ENCODE peak calls at places on chromosome 7, in six cellular contexts. R is lower lobe of right lung, X is choroid plexus epithelial cell, U is astrocyte of the spinal cord, G is GM12865, C is AG04450. A is an unnamed sample.

GRCh38 chr7:81788241-81788640 is 18.4 kb upstream of the HGF start:
- DNase-seq in R (no peak), X (no peak), U (no peak), G (no peak), C (no peak), A (no peak)

GRCh38 chr7:5596046-5596895 is 172.6 kb upstream of the TNRC18 start:
- DNase-seq in R (peak), X (peak), U (peak), G (peak), C (peak), A (peak)

GRCh38 chr7:2477447-2478386 is 1.5 kb upstream of the GRIFIN start:
- DNase-seq in R (peak), X (peak), U (peak), G (peak), C (no peak), A (peak)

GRCh38 chr7:128121731-128122576 is 90.7 kb upstream of the LRRC4 start:
- DNase-seq in R (peak), X (peak), U (no peak), G (no peak), C (no peak), A (peak)

GRCh38 chr7:86479144-86479543 is 164.6 kb upstream of the GRM3 start:
- DNase-seq in R (no peak), X (no peak), U (no peak), G (no peak), C (no peak), A (no peak)

GRCh38 chr7:143987513-143987912 is 12.6 kb upstream of the OR6B1 start:
- DNase-seq in R (no peak), X (no peak), U (no peak), G (no peak), C (no peak), A (no peak)

GRCh38 chr7:112452102-112452888 is 2.0 kb downstream of the IFRD1 start:
- DNase-seq in R (peak), X (peak), U (peak), G (peak), C (no peak), A (peak)

GRCh38 chr7:137007001-137007725 is 138.7 kb downstream of the CHRM2 start:
- DNase-seq in R (no peak), X (peak), U (peak), G (no peak), C (no peak), A (peak)

GRCh38 chr7:142690554-142691182 is 58.6 kb upstream of the PRSS1 start:
- DNase-seq in R (no peak), X (no peak), U (no peak), G (no peak), C (no peak), A (no peak)

GRCh38 chr7:12518920-12519681 is 51.4 kb upstream of the SCIN start:
- DNase-seq in R (no peak), X (peak), U (peak), G (peak), C (no peak), A (peak)

GRCh38 chr7:73626814-73627213 is 2.5 kb upstream of the MLXIPL start:
- DNase-seq in R (no peak), X (no peak), U (no peak), G (no peak), C (no peak), A (peak)

GRCh38 chr7:130822642-130823041 is 88.6 kb upstream of the KLF14 start:
- DNase-seq in R (no peak), X (peak), U (no peak), G (peak), C (no peak), A (peak)

GRCh38 chr7:366171-366916 is 76.4 kb downstream of the FOXL3 start:
- DNase-seq in R (peak), X (peak), U (no peak), G (no peak), C (no peak), A (no peak)

GRCh38 chr7:135971366-135971725 is 5.8 kb downstream of the MTPN start:
- DNase-seq in R (no peak), X (no peak), U (no peak), G (no peak), C (no peak), A (no peak)

GRCh38 chr7:144738708-144739314 is 97.0 kb downstream of the TPK1 start:
- DNase-seq in R (no peak), X (peak), U (peak), G (peak), C (no peak), A (peak)

GRCh38 chr7:158957921-158958471 is 101.6 kb downstream of the DYNC2I1 start:
- DNase-seq in R (peak), X (no peak), U (no peak), G (peak), C (no peak), A (no peak)

GRCh38 chr7:158959954-158960353 is 103.6 kb downstream of the DYNC2I1 start:
- DNase-seq in R (no peak), X (no peak), U (no peak), G (no peak), C (no peak), A (no peak)

GRCh38 chr7:158957507-158957900 is 101.1 kb downstream of the DYNC2I1 start:
- DNase-seq in R (no peak), X (no peak), U (no peak), G (no peak), C (no peak), A (no peak)

GRCh38 chr7:158959021-158959717 is 102.8 kb downstream of the DYNC2I1 start:
- DNase-seq in R (no peak), X (no peak), U (no peak), G (no peak), C (no peak), A (no peak)

DNA sequence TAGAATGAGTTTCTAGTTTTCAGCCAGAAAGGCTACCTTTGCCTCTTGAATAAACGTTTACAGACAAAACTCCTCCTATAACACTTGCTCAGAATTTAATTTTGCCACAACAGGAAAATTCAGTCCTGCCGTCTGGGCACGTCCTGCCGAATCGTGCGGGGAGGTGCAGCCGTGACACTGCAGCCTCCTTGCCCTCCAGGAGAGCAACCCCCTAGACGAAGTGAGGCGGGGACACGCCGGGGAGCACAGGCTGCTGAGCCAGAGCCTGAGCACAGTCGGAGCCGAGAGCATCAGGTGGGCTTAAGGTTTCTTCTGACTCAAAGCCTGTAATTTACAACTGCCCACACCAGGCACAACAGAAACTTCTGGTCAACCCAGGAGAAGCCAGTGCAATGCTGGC is 102.3 kb downstream of the DYNC2I1 start:
- DNase-seq in R (no peak), X (no peak), U (no peak), G (no peak), C (no peak), A (no peak)
- H3K4me3 ChIP-seq in R (peak), X (no peak), U (no peak), G (no peak), C (no peak), A (no peak)

DNA sequence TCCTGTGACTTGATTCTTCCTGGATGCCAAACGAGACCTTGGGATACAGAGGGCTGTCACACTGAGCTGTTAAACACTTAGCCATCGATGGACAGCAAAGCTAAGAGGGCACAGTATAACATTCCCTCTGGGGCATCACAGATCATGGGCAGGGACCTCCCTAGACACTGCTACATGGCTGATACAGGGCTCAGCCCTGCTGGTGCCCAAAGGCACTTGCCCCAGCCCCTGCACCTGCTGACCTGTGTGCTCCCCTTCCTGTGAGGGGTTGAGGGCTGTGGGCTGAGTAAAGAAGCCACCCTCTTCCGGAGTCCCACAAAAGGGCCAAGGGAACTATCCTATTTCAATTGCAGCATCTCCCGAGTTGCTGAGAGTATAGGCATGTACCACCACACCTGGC is 337.9 kb downstream of the EXOC4 start:
- DNase-seq in R (no peak), X (no peak), U (no peak), G (no peak), C (no peak), A (no peak)
- TF ChIP-seq CTCF in R (no peak), X (no peak), U (no peak), G (no peak), C (no peak), A (no peak)

DNA sequence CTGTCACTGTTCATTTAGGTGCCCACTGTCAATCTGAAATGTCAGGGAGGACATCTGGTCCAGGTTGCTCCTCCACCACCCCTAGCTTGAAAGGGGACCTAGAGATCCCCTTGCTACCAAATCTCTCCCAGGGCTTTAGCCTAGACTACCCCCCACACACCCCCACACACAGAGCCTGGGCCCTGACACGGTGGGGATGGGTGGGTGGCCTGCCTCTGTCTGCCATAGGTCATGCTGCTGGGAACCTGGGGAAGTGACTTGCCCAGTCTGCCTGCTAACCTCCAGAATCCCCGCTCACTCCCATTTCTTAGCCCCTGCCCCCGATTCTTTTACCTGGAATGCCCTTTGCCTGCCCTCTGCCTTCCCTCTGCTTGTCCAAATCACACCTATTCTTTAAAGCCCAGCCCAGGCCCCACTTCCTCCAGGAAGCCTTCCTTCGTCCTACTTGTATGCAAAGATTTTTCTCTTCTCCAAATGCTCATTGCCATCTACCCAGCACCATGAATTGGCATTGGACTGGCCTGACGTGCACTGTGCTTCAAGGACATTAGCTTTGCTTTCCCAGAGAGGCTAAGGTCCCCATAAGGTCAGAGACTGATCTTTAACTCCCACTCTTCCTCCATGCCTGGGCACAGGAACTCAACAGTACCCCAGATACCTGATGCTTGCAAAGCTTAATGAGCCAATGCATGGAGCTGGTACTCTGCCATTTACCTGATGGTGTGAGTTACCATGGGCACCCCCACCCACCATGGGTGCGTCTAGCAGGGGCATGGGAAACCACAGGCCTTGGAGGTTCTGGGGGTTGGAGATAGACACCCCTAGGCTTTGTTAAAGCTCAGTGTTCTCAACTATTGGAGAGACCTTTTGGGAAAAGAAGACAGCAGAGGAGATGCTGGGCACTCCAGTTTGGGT is 1.9 kb upstream of the SMARCD3 start:
- DNase-seq in R (no peak), X (no peak), U (no peak), G (no peak), C (no peak), A (no peak)
- H3K4me3 ChIP-seq in R (peak), X (no peak), U (no peak), G (no peak), C (no peak), A (peak)

GRCh38 chr7:129496653-129497052 is 5.7 kb upstream of the SMKR1 start:
- DNase-seq in R (no peak), X (no peak), U (no peak), G (no peak), C (no peak), A (no peak)

GRCh38 chr7:129493555-129493954 is 8.8 kb upstream of the SMKR1 start:
- DNase-seq in R (no peak), X (peak), U (no peak), G (peak), C (no peak), A (peak)

GRCh38 chr7:129495987-129496386 is 6.3 kb upstream of the SMKR1 start:
- DNase-seq in R (no peak), X (no peak), U (no peak), G (no peak), C (no peak), A (no peak)

GRCh38 chr7:129492406-129492805 is 9.9 kb upstream of the SMKR1 start:
- DNase-seq in R (no peak), X (no peak), U (no peak), G (no peak), C (no peak), A (peak)

DNA sequence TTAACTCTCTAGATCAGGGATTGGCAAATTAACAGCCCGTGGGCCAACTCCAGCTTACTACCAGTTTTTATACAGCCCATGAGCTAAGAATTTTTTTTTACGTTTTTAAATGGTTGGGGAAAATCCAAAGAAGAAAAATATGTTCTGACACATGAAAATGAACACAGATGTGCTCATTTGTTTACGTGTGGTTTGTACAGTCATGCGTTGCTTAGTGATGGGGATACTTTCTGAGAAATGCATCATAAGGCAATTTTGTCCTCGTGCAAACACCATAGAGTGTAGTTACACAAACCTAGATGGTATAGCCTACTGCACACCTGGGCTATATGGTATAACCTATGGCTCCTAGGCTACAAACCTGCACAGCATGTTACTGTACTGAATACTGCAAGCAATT is 8.3 kb upstream of the SMKR1 start:
- DNase-seq in R (no peak), X (peak), U (peak), G (peak), C (peak), A (peak)
- TF ChIP-seq CTCF in R (no peak), X (no peak), U (no peak), G (no peak), C (no peak), A (no peak)

GRCh38 chr7:84191842-84192241 is 2.7 kb downstream of the SEMA3A start:
- DNase-seq in R (no peak), X (no peak), U (peak), G (no peak), C (no peak), A (no peak)
- H3K4me3 ChIP-seq in R (peak), X (peak), U (peak), G (no peak), C (peak), A (peak)

GRCh38 chr7:140697447-140698143 is 1.1 kb downstream of the NDUFB2 start:
- DNase-seq in R (no peak), X (peak), U (no peak), G (no peak), C (no peak), A (peak)
- TF ChIP-seq CTCF in R (no peak), X (no peak), U (no peak), G (peak), C (no peak), A (no peak)

DNA sequence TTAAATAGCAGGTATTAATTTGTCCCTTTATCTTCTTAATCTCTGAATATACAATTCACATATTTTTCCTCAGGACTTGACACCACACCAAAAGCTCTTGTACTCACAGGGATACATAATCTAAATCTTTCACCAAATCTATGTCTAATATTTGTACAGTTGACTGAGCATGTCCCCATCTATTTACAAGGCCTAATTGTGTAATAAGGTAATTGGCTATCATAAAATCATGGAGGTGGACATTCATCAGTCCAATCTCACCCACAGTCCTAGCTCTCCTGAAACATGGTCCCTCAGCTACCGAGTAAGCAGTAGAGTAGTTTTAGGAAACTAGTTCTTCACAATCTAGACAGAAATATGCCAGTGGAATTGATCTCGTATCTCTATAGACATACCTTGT is 30.3 kb upstream of the EGFR start:
- DNase-seq in R (no peak), X (no peak), U (no peak), G (no peak), C (no peak), A (no peak)
- H3K4me3 ChIP-seq in R (no peak), X (no peak), U (no peak), G (no peak), C (no peak), A (no peak)

GRCh38 chr7:105876091-105876963 is at the start of gene ATXN7L1:
- DNase-seq in R (peak), X (peak), U (peak), G (peak), C (peak), A (peak)
- TF ChIP-seq CTCF in R (peak), X (no peak), U (peak), G (peak), C (peak), A (peak)

GRCh38 chr7:156174428-156174827 is 362.2 kb upstream of the SHH start:
- DNase-seq in R (no peak), X (no peak), U (no peak), G (no peak), C (no peak), A (no peak)

GRCh38 chr7:156175003-156175402 is 362.7 kb upstream of the SHH start:
- DNase-seq in R (no peak), X (no peak), U (no peak), G (no peak), C (no peak), A (no peak)

GRCh38 chr7:156173346-156173745 is 361.1 kb upstream of the SHH start:
- DNase-seq in R (no peak), X (no peak), U (no peak), G (no peak), C (no peak), A (no peak)

GRCh38 chr7:156172638-156173037 is 360.4 kb upstream of the SHH start:
- DNase-seq in R (no peak), X (no peak), U (no peak), G (no peak), C (no peak), A (no peak)

DNA sequence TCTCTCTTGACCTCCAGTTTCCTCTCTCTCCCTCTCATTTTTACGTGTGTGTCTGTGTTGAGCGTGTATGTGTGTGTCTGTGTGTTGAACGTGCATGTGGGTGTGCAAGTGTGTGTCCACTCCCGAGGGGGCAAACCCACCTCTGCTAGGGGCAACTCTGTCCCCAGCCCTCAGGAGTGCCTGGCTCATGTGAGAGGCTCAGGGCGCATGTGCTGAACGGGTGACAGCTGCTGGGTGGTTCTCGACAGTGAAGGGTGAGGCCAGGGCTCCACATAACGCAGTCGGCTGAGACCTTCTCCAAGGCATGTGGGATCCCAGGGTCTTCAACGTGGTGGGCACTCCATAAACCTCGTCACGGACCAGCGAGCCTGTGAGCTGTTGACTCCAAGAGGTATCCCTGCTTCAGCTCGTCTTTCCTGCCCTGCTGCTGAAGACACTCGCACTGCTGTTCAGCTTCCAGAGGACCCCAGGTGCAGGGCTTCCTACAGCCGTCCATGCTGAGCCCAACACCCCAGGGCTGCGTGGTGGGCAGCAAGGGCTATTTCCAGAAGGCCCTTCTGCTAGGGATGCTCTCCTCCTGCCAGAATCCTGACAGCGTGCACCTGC is 361.6 kb upstream of the SHH start:
- DNase-seq in R (no peak), X (no peak), U (no peak), G (no peak), C (no peak), A (no peak)
- H3K4me3 ChIP-seq in R (no peak), X (no peak), U (no peak), G (no peak), C (no peak), A (no peak)